ENCODE peak calls at places on chromosome 3, in five cellular contexts. Q is GM12891, E is K562, Z is HepG2, A is H1. N is an unnamed sample.

GRCh38 chr3:171309906-171310359 is 150.3 kb downstream of the TNIK start:
- DNase-seq in Q (no peak), E (no peak), A (no peak), Z (no peak), N (no peak)

GRCh38 chr3:186057594-186057993 is 51.3 kb downstream of the ETV5 start:
- DNase-seq in E (no peak), A (no peak), Z (no peak), Q (no peak), N (no peak)

GRCh38 chr3:13281657-13282527 is 138.2 kb downstream of the NUP210 start:
- DNase-seq in Q (no peak), A (peak; percentile 61), E (peak; percentile 56), Z (peak; percentile 69), N (no peak)

GRCh38 chr3:162262145-162262544 is 765.5 kb downstream of the OTOL1 start:
- DNase-seq in E (no peak), Z (no peak), A (no peak), Q (no peak), N (no peak)

GRCh38 chr3:17743660-17743995 is 1.2 kb upstream of the TBC1D5 start:
- DNase-seq in Z (no peak), Q (no peak), E (no peak), A (no peak), N (no peak)

GRCh38 chr3:23807161-23808015 is 1.6 kb downstream of the UBE2E1 start:
- DNase-seq in A (no peak), Z (no peak), E (no peak), Q (no peak), N (no peak)

GRCh38 chr3:15218689-15219088 is 12.6 kb downstream of the CAPN7 start:
- DNase-seq in A (no peak), Q (no peak), Z (no peak), E (no peak), N (no peak)

GRCh38 chr3:135581806-135582205 is 383.7 kb upstream of the PPP2R3A start:
- DNase-seq in Q (no peak), E (peak; percentile 44), Z (no peak), A (no peak), N (no peak)

GRCh38 chr3:142886021-142886420 is 2.9 kb downstream of the PCOLCE2 start:
- DNase-seq in E (no peak), Z (no peak), A (no peak), Q (no peak), N (no peak)

GRCh38 chr3:15903164-15903563 is 105.4 kb upstream of the ANKRD28 start:
- DNase-seq in Z (no peak), Q (no peak), E (no peak), A (no peak), N (no peak)

GRCh38 chr3:149448331-149448831 is 26.1 kb upstream of the TM4SF4 start:
- DNase-seq in Z (no peak), E (no peak), Q (no peak), A (no peak), N (no peak)

GRCh38 chr3:32640939-32641725 is 43.9 kb upstream of the CNOT10 start:
- DNase-seq in Z (no peak), E (no peak), Q (no peak), A (no peak), N (no peak)

GRCh38 chr3:25478358-25478757 is 50.3 kb downstream of the RARB start:
- DNase-seq in A (no peak), E (no peak), Z (no peak), Q (no peak), N (no peak)

DNA sequence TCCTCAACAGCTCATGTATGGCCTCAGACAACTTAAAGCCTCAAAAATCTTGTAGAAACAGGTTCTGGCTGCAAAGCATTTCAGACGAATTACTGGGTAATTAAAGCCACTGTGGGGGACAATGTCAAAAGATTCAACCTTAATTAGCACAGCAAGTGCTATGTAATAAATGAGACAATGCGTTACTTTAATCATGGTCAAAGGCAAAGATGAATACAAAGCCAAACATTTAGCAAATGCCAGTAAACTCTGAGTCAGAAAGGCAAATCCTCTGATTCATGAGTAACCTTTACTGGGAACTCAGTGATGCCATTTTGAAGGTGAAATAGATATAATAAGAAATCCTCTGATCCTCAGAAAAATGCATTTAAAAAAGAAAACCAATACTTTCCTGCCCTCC is 1111.3 kb downstream of the TUSC7 start:
- DNase-seq in A (no peak), Q (no peak), Z (no peak), E (no peak), N (no peak)
- TF ChIP-seq TAF1 in A (no peak), Q (no peak), Z (no peak), E (no peak), N (no peak)

GRCh38 chr3:45026957-45027356 is 854 bp downstream of the CLEC3B start:
- DNase-seq in Z (peak; percentile 4), E (peak; percentile 53), Q (no peak), A (no peak), N (no peak)
- TF ChIP-seq POLR2AphosphoS5 in Z (no peak), E (no peak), Q (no peak), A (no peak), N (no peak)

GRCh38 chr3:112140584-112140983 is 7.5 kb upstream of the GCSAM start:
- DNase-seq in E (no peak), A (no peak), Q (no peak), Z (no peak), N (no peak)

GRCh38 chr3:112133606-112134334 is 722 bp upstream of the GCSAM start:
- DNase-seq in A (no peak), E (no peak), Z (no peak), Q (no peak), N (no peak)

GRCh38 chr3:112134335-112135124 is 1.5 kb upstream of the GCSAM start:
- DNase-seq in A (no peak), E (no peak), Q (no peak), Z (no peak), N (no peak)

GRCh38 chr3:112136046-112136445 is 3.0 kb upstream of the GCSAM start:
- DNase-seq in Z (no peak), Q (no peak), E (no peak), A (no peak), N (no peak)

GRCh38 chr3:112136959-112137693 is 4.1 kb upstream of the GCSAM start:
- DNase-seq in E (no peak), A (peak; percentile 72), Q (no peak), Z (peak; percentile 42), N (no peak)
- TF ChIP-seq POLR2A in E (no peak), A (peak; percentile 18), Q (peak; percentile 51), Z (no peak), N (peak; percentile 46)

GRCh38 chr3:134336587-134336986 is 37.7 kb downstream of the AMOTL2 start:
- DNase-seq in Z (no peak), E (no peak), A (no peak), Q (no peak), N (no peak)
- TF ChIP-seq TAF1 in Z (no peak), E (no peak), A (no peak), Q (no peak), N (no peak)

DNA sequence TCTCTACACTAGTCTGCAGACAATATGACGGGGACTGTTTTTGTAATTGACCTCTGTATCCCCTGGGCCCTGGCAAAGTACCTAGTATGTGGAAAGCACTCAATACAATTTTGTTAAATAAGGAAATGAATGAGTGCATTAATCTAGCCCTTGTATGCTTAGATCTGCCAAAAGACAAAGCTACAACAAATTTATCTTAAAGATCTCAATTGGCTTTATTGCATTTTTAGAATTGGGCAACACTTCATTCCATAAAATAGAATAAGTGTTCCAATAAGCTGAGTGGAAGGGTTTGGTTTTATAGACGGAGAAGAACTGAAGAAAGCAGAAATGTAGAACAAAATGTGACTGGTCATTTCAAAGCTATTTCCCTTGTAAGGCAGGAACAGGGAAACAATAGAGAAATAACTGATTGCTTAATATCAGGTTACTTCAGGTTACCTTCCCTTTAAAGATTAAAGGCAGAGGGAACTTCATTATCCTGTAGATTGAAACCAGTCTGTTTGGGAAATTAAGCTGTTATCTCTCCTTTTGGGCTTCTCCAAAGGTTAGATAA is 108.3 kb upstream of the MME start:
- DNase-seq in Z (no peak), E (no peak), A (no peak), Q (no peak), N (no peak)
- TF ChIP-seq POLR2AphosphoS5 in Z (no peak), E (no peak), A (no peak), Q (no peak), N (no peak)

GRCh38 chr3:43286115-43286885 is at the start of gene SNRK:
- DNase-seq in Q (peak; percentile 79), Z (peak; percentile 53), E (peak; percentile 99), A (peak; percentile 99), N (peak; percentile 78)
- TF ChIP-seq POLR2A in Q (no peak), Z (peak; percentile 34), E (peak; percentile 63), A (peak; percentile 11), N (peak; percentile 32)

GRCh38 chr3:166900866-166901577 is 479.1 kb downstream of the ZBBX start:
- DNase-seq in Q (no peak), Z (no peak), A (no peak), E (no peak), N (no peak)
- TF ChIP-seq TAF1 in Q (no peak), Z (no peak), A (no peak), E (no peak), N (no peak)